ENCODE peak calls at places on chromosomes 2 and 18, in ten cellular contexts. I is M059J; J is putamen; X is cardiac fibroblast; L is posterior vena cava; B is stimulated activated CD4-positive, alpha-beta T cell treated with anti-CD3 and anti-CD28 coated beads, Interleukin-15, amount 100 ng/mL, for 1 hour; O is activated naive CD8-positive, alpha-beta T cell treated with anti-CD3 and anti-CD28 coated beads, Interleukin-2, amount 10 ng/mL, durations not matched to agents 7 days and 5 days; Y is dorsolateral prefrontal cortex; G is cerebellar cortex; H is T-helper 9 cell. E is an unnamed sample.

GRCh38 chr2:216620806-216621205 is 12.4 kb upstream of the IGFBP2 start:
- DNase-seq in O (no peak), J (no peak), B (no peak), I (no peak), L (no peak), H (no peak), Y (no peak), G (no peak), X (no peak), E (no peak)

GRCh38 chr2:187527262-187527661 is 27.0 kb downstream of the TFPI start:
- DNase-seq in H (no peak), G (no peak), Y (no peak), J (no peak), I (peak; percentile 55), O (no peak), L (no peak), X (peak; percentile 88), B (no peak), E (no peak)

GRCh38 chr2:158781562-158781961 is 13.6 kb upstream of the DAPL1 start:
- DNase-seq in L (no peak), I (peak; percentile 50), O (no peak), G (no peak), X (peak; percentile 78), B (no peak), J (no peak), Y (no peak), H (no peak), E (no peak)

GRCh38 chr2:25025996-25026530 is 15.8 kb upstream of the EFR3B start:
- DNase-seq in X (no peak), L (no peak), J (no peak), Y (no peak), H (no peak), G (no peak), B (no peak), O (no peak), I (no peak), E (no peak)

GRCh38 chr2:74864728-74865722 is 31.1 kb downstream of the HK2 start:
- DNase-seq in Y (no peak), L (no peak), O (no peak), H (no peak), J (no peak), G (no peak), I (peak; percentile 96), B (no peak), X (peak; percentile 47), E (no peak)

GRCh38 chr18:46787674-46788073 is 30.8 kb upstream of the ST8SIA5 start:
- DNase-seq in Y (no peak), H (no peak), I (no peak), J (no peak), O (no peak), G (no peak), B (no peak), X (no peak), L (no peak), E (no peak)

GRCh38 chr18:12307871-12308385 is at the start of gene TUBB6:
- DNase-seq in H (no peak), L (peak; percentile 95), B (no peak), G (peak; percentile 33), Y (no peak), O (peak; percentile 66), J (no peak), I (peak; percentile 62), X (peak; percentile 82), E (no peak)

GRCh38 chr2:54166121-54166773 is 50.8 kb downstream of the ACYP2 start:
- DNase-seq in G (no peak), J (no peak), O (no peak), L (no peak), X (peak; percentile 5), Y (no peak), B (no peak), I (no peak), H (no peak), E (no peak)

GRCh38 chr18:6452194-6452593 is 37.5 kb upstream of the L3MBTL4 start:
- DNase-seq in B (no peak), H (no peak), O (no peak), I (no peak), L (no peak), X (no peak), J (no peak), G (no peak), Y (no peak), E (no peak)

GRCh38 chr2:172096661-172097547 is 5.8 kb downstream of the DLX2 start:
- DNase-seq in Y (no peak), L (no peak), J (no peak), O (no peak), G (peak; percentile 72), I (peak; percentile 97), X (peak; percentile 67), H (no peak), B (no peak), E (no peak)

GRCh38 chr18:50203801-50204604 is 9.1 kb upstream of the MYO5B start:
- DNase-seq in X (peak; percentile 48), H (no peak), B (no peak), I (peak; percentile 37), G (peak; percentile 71), J (peak; percentile 23), Y (no peak), L (peak; percentile 66), O (no peak), E (no peak)

GRCh38 chr2:46305767-46306166 is 8.6 kb downstream of the EPAS1 start:
- DNase-seq in X (no peak), Y (no peak), I (peak; percentile 35), J (no peak), L (no peak), G (no peak), H (no peak), O (no peak), B (no peak), E (no peak)

GRCh38 chr2:239247401-239248245 is 153.2 kb downstream of the HDAC4 start:
- DNase-seq in L (peak; percentile 24), O (no peak), I (peak; percentile 97), Y (peak; percentile 24), H (no peak), X (no peak), B (no peak), G (no peak), J (no peak), E (no peak)

GRCh38 chr2:167652401-167652800 is 595.0 kb downstream of the STK39 start:
- DNase-seq in G (no peak), I (no peak), B (no peak), O (no peak), H (no peak), J (no peak), L (no peak), Y (no peak), X (peak; percentile 8), E (no peak)

GRCh38 chr2:49029406-49029805 is 124.9 kb downstream of the FSHR start:
- DNase-seq in B (no peak), I (no peak), J (no peak), G (no peak), O (no peak), X (no peak), H (no peak), Y (no peak), L (no peak), E (no peak)

GRCh38 chr2:233476083-233476410 is 90.5 kb downstream of the USP40 start:
- DNase-seq in B (no peak), L (peak; percentile 58), I (no peak), Y (no peak), G (no peak), H (no peak), J (no peak), X (no peak), O (no peak), E (no peak)

GRCh38 chr2:46097714-46098480 is 199.3 kb upstream of the EPAS1 start:
- DNase-seq in B (no peak), H (no peak), G (peak; percentile 39), O (no peak), I (peak; percentile 99), J (peak; percentile 56), X (peak; percentile 99), L (no peak), Y (no peak), E (no peak)

GRCh38 chr2:63589148-63589972 is 597 bp downstream of the MDH1 start:
- DNase-seq in L (no peak), H (no peak), B (no peak), X (no peak), Y (no peak), I (no peak), O (no peak), J (peak; percentile 50), G (peak; percentile 52), E (no peak)

GRCh38 chr2:20728114-20728758 is 61.3 kb downstream of the GDF7 start:
- DNase-seq in O (no peak), X (peak; percentile 37), L (no peak), B (no peak), H (no peak), Y (no peak), G (no peak), J (no peak), I (no peak), E (no peak)

GRCh38 chr2:69483024-69483423 is 45.8 kb upstream of the NFU1 start:
- DNase-seq in J (no peak), L (no peak), Y (no peak), B (no peak), G (no peak), I (no peak), O (no peak), H (no peak), X (peak; percentile 18), E (no peak)

GRCh38 chr2:134657650-134658250 is 61.0 kb downstream of the TMEM163 start:
- DNase-seq in L (no peak), I (no peak), O (no peak), G (no peak), Y (no peak), J (no peak), H (peak; percentile 44), X (peak; percentile 22), B (no peak), E (no peak)

GRCh38 chr2:112310906-112311305 is 35.5 kb downstream of the ZC3H6 start:
- DNase-seq in O (no peak), L (no peak), Y (no peak), H (no peak), G (no peak), I (no peak), B (no peak), X (no peak), J (no peak), E (no peak)

GRCh38 chr2:53969285-53970094 is 1.3 kb downstream of the PSME4 start:
- DNase-seq in Y (no peak), B (no peak), O (no peak), I (peak; percentile 84), L (no peak), G (peak; percentile 12), X (peak; percentile 83), J (peak; percentile 28), H (no peak), E (no peak)